ENCODE peak calls at places on chromosomes 4 and X, in six cellular contexts. One of them, this sample, is unnamed.

GRCh38 chr4:48268956-48269860 is at the start of gene TEC:
- DNase-seq in head of caudate nucleus: peak
- DNase-seq in activated naive CD8-positive, alpha-beta T cell treated with anti-CD3 and anti-CD28 coated beads, Interleukin-2, amount 50 U/mL, for 24 hours: peak
- DNase-seq in cardiac fibroblast: peak
- DNase-seq in CD4-positive, alpha-beta memory T cell: peak
- DNase-seq in fibroblast of lung: peak
- DNase-seq in this sample: peak

GRCh38 chrX:149036086-149036485 is 469.0 kb downstream of the IDS start:
- DNase-seq in CD4-positive, alpha-beta memory T cell: no peak
- DNase-seq in head of caudate nucleus: no peak
- DNase-seq in activated naive CD8-positive, alpha-beta T cell treated with anti-CD3 and anti-CD28 coated beads, Interleukin-2, amount 50 U/mL, for 24 hours: no peak
- DNase-seq in fibroblast of lung: no peak
- DNase-seq in cardiac fibroblast: peak
- DNase-seq in this sample: no peak

GRCh38 chr4:114226178-114226577 is 246.7 kb upstream of the ARSJ start:
- DNase-seq in cardiac fibroblast: no peak
- DNase-seq in head of caudate nucleus: no peak
- DNase-seq in CD4-positive, alpha-beta memory T cell: no peak
- DNase-seq in activated naive CD8-positive, alpha-beta T cell treated with anti-CD3 and anti-CD28 coated beads, Interleukin-2, amount 50 U/mL, for 24 hours: no peak
- DNase-seq in fibroblast of lung: peak
- DNase-seq in this sample: no peak

GRCh38 chrX:17535229-17535628 is 160.2 kb downstream of the NHS start:
- DNase-seq in head of caudate nucleus: peak
- DNase-seq in fibroblast of lung: peak
- DNase-seq in activated naive CD8-positive, alpha-beta T cell treated with anti-CD3 and anti-CD28 coated beads, Interleukin-2, amount 50 U/mL, for 24 hours: peak
- DNase-seq in cardiac fibroblast: peak
- DNase-seq in CD4-positive, alpha-beta memory T cell: peak
- DNase-seq in this sample: peak

GRCh38 chr4:3471098-3471760 is 8.1 kb downstream of the DOK7 start:
- DNase-seq in fibroblast of lung: no peak
- DNase-seq in CD4-positive, alpha-beta memory T cell: no peak
- DNase-seq in activated naive CD8-positive, alpha-beta T cell treated with anti-CD3 and anti-CD28 coated beads, Interleukin-2, amount 50 U/mL, for 24 hours: no peak
- DNase-seq in cardiac fibroblast: no peak
- DNase-seq in head of caudate nucleus: no peak
- DNase-seq in this sample: no peak

GRCh38 chr4:168612435-168613139 is 115.7 kb downstream of the PALLD start:
- DNase-seq in fibroblast of lung: peak
- DNase-seq in cardiac fibroblast: peak
- DNase-seq in CD4-positive, alpha-beta memory T cell: no peak
- DNase-seq in head of caudate nucleus: no peak
- DNase-seq in activated naive CD8-positive, alpha-beta T cell treated with anti-CD3 and anti-CD28 coated beads, Interleukin-2, amount 50 U/mL, for 24 hours: no peak
- DNase-seq in this sample: no peak

GRCh38 chr4:173252024-173252935 is 81.9 kb downstream of the HMGB2 start:
- DNase-seq in CD4-positive, alpha-beta memory T cell: no peak
- DNase-seq in fibroblast of lung: peak
- DNase-seq in activated naive CD8-positive, alpha-beta T cell treated with anti-CD3 and anti-CD28 coated beads, Interleukin-2, amount 50 U/mL, for 24 hours: no peak
- DNase-seq in cardiac fibroblast: peak
- DNase-seq in head of caudate nucleus: peak
- DNase-seq in this sample: peak

GRCh38 chrX:386768-387575 is at the start of gene PPP2R3B:
- DNase-seq in CD4-positive, alpha-beta memory T cell: peak
- DNase-seq in fibroblast of lung: peak
- DNase-seq in head of caudate nucleus: peak
- DNase-seq in cardiac fibroblast: peak
- DNase-seq in activated naive CD8-positive, alpha-beta T cell treated with anti-CD3 and anti-CD28 coated beads, Interleukin-2, amount 50 U/mL, for 24 hours: peak
- DNase-seq in this sample: peak

GRCh38 chr4:55079451-55080173 is 45.8 kb downstream of the KDR start:
- DNase-seq in activated naive CD8-positive, alpha-beta T cell treated with anti-CD3 and anti-CD28 coated beads, Interleukin-2, amount 50 U/mL, for 24 hours: no peak
- DNase-seq in fibroblast of lung: no peak
- DNase-seq in cardiac fibroblast: no peak
- DNase-seq in head of caudate nucleus: no peak
- DNase-seq in CD4-positive, alpha-beta memory T cell: no peak
- DNase-seq in this sample: no peak

GRCh38 chrX:19017271-19017670 is 33.4 kb upstream of the PHKA2 start:
- DNase-seq in head of caudate nucleus: no peak
- DNase-seq in CD4-positive, alpha-beta memory T cell: no peak
- DNase-seq in activated naive CD8-positive, alpha-beta T cell treated with anti-CD3 and anti-CD28 coated beads, Interleukin-2, amount 50 U/mL, for 24 hours: no peak
- DNase-seq in cardiac fibroblast: peak
- DNase-seq in fibroblast of lung: peak
- DNase-seq in this sample: peak

GRCh38 chrX:53824686-53825085 is 138.2 kb upstream of the HUWE1 start:
- DNase-seq in CD4-positive, alpha-beta memory T cell: no peak
- DNase-seq in activated naive CD8-positive, alpha-beta T cell treated with anti-CD3 and anti-CD28 coated beads, Interleukin-2, amount 50 U/mL, for 24 hours: no peak
- DNase-seq in cardiac fibroblast: no peak
- DNase-seq in head of caudate nucleus: no peak
- DNase-seq in fibroblast of lung: no peak
- DNase-seq in this sample: no peak

GRCh38 chr4:8868321-8869001 is 3.2 kb downstream of the HMX1 start:
- DNase-seq in fibroblast of lung: no peak
- DNase-seq in cardiac fibroblast: no peak
- DNase-seq in CD4-positive, alpha-beta memory T cell: no peak
- DNase-seq in head of caudate nucleus: no peak
- DNase-seq in activated naive CD8-positive, alpha-beta T cell treated with anti-CD3 and anti-CD28 coated beads, Interleukin-2, amount 50 U/mL, for 24 hours: no peak
- DNase-seq in this sample: no peak

This sample was measured in K562.